ENCODE peak calls at places on chromosome 6, in eight cellular contexts. One of them, this sample, is unnamed.

GRCh38 chr6:7401103-7401502 is 11.5 kb downstream of the RIOK1 start:
- DNase-seq in NCI-H2107: no peak
- DNase-seq in CD8-positive, alpha-beta memory T cell: no peak
- DNase-seq in substantia nigra: no peak
- DNase-seq in ACHN: no peak
- DNase-seq in activated naive CD4-positive, alpha-beta T cell: no peak
- DNase-seq in tibial artery: no peak
- DNase-seq in mucosa of gallbladder: no peak
- DNase-seq in this sample: no peak

GRCh38 chr6:29770286-29770685 is 47.1 kb downstream of the HLA-F start:
- DNase-seq in NCI-H2107: no peak
- DNase-seq in CD8-positive, alpha-beta memory T cell: no peak
- DNase-seq in substantia nigra: no peak
- DNase-seq in ACHN: no peak
- DNase-seq in activated naive CD4-positive, alpha-beta T cell: no peak
- DNase-seq in tibial artery: peak; percentile 16
- DNase-seq in mucosa of gallbladder: no peak
- DNase-seq in this sample: no peak

GRCh38 chr6:379367-380181 is 12.0 kb upstream of the IRF4 start:
- DNase-seq in NCI-H2107: no peak
- DNase-seq in CD8-positive, alpha-beta memory T cell: no peak
- DNase-seq in substantia nigra: no peak
- DNase-seq in ACHN: no peak
- DNase-seq in activated naive CD4-positive, alpha-beta T cell: no peak
- DNase-seq in tibial artery: no peak
- DNase-seq in mucosa of gallbladder: no peak
- DNase-seq in this sample: no peak

GRCh38 chr6:167103041-167103816 is 19.7 kb upstream of the CCR6 start:
- DNase-seq in NCI-H2107: no peak
- DNase-seq in CD8-positive, alpha-beta memory T cell: no peak
- DNase-seq in substantia nigra: no peak
- DNase-seq in ACHN: no peak
- DNase-seq in activated naive CD4-positive, alpha-beta T cell: no peak
- DNase-seq in tibial artery: no peak
- DNase-seq in mucosa of gallbladder: no peak
- DNase-seq in this sample: no peak

GRCh38 chr6:2850480-2851150 is 9.0 kb upstream of the SERPINB1 start:
- DNase-seq in NCI-H2107: no peak
- DNase-seq in CD8-positive, alpha-beta memory T cell: no peak
- DNase-seq in substantia nigra: no peak
- DNase-seq in ACHN: no peak
- DNase-seq in activated naive CD4-positive, alpha-beta T cell: no peak
- DNase-seq in tibial artery: no peak
- DNase-seq in mucosa of gallbladder: no peak
- DNase-seq in this sample: no peak

GRCh38 chr6:157157228-157157627 is 166.1 kb downstream of the TMEM242 start:
- DNase-seq in NCI-H2107: peak; percentile 15
- DNase-seq in CD8-positive, alpha-beta memory T cell: no peak
- DNase-seq in substantia nigra: no peak
- DNase-seq in ACHN: no peak
- DNase-seq in activated naive CD4-positive, alpha-beta T cell: no peak
- DNase-seq in tibial artery: no peak
- DNase-seq in mucosa of gallbladder: no peak
- DNase-seq in this sample: no peak

GRCh38 chr6:14326774-14327173 is 209.2 kb downstream of the CD83 start:
- DNase-seq in NCI-H2107: no peak
- DNase-seq in CD8-positive, alpha-beta memory T cell: no peak
- DNase-seq in substantia nigra: no peak
- DNase-seq in ACHN: no peak
- DNase-seq in activated naive CD4-positive, alpha-beta T cell: no peak
- DNase-seq in tibial artery: no peak
- DNase-seq in mucosa of gallbladder: no peak
- DNase-seq in this sample: no peak

GRCh38 chr6:149425224-149425623 is 25.2 kb downstream of the SUMO4 start:
- DNase-seq in NCI-H2107: no peak
- DNase-seq in CD8-positive, alpha-beta memory T cell: no peak
- DNase-seq in substantia nigra: no peak
- DNase-seq in ACHN: no peak
- DNase-seq in activated naive CD4-positive, alpha-beta T cell: no peak
- DNase-seq in tibial artery: no peak
- DNase-seq in mucosa of gallbladder: no peak
- DNase-seq in this sample: no peak

GRCh38 chr6:153312633-153313032 is 181.6 kb upstream of the RGS17 start:
- DNase-seq in NCI-H2107: peak; percentile 51
- DNase-seq in CD8-positive, alpha-beta memory T cell: peak; percentile 10
- DNase-seq in substantia nigra: peak; percentile 1
- DNase-seq in ACHN: peak; percentile 63
- DNase-seq in activated naive CD4-positive, alpha-beta T cell: peak; percentile 2
- DNase-seq in tibial artery: no peak
- DNase-seq in mucosa of gallbladder: peak; percentile 54
- DNase-seq in this sample: no peak

GRCh38 chr6:125953502-125953875 is 3.1 kb upstream of the HINT3 start:
- DNase-seq in NCI-H2107: peak; percentile 59
- DNase-seq in CD8-positive, alpha-beta memory T cell: no peak
- DNase-seq in substantia nigra: no peak
- DNase-seq in ACHN: no peak
- DNase-seq in activated naive CD4-positive, alpha-beta T cell: no peak
- DNase-seq in tibial artery: no peak
- DNase-seq in mucosa of gallbladder: no peak
- DNase-seq in this sample: no peak

GRCh38 chr6:85428486-85428885 is 21.4 kb upstream of the NT5E start:
- DNase-seq in NCI-H2107: no peak
- DNase-seq in CD8-positive, alpha-beta memory T cell: no peak
- DNase-seq in substantia nigra: no peak
- DNase-seq in ACHN: no peak
- DNase-seq in activated naive CD4-positive, alpha-beta T cell: no peak
- DNase-seq in tibial artery: no peak
- DNase-seq in mucosa of gallbladder: no peak
- DNase-seq in this sample: no peak

GRCh38 chr6:56541736-56542366 is 100.8 kb downstream of the DST start:
- DNase-seq in NCI-H2107: no peak
- DNase-seq in CD8-positive, alpha-beta memory T cell: no peak
- DNase-seq in substantia nigra: no peak
- DNase-seq in ACHN: no peak
- DNase-seq in activated naive CD4-positive, alpha-beta T cell: no peak
- DNase-seq in tibial artery: no peak
- DNase-seq in mucosa of gallbladder: no peak
- DNase-seq in this sample: no peak

GRCh38 chr6:46626228-46626909 is 26.2 kb downstream of the CYP39A1 start:
- DNase-seq in NCI-H2107: no peak
- DNase-seq in CD8-positive, alpha-beta memory T cell: no peak
- DNase-seq in substantia nigra: no peak
- DNase-seq in ACHN: peak; percentile 22
- DNase-seq in activated naive CD4-positive, alpha-beta T cell: no peak
- DNase-seq in tibial artery: no peak
- DNase-seq in mucosa of gallbladder: no peak
- DNase-seq in this sample: no peak

GRCh38 chr6:38427492-38428210 is 212.1 kb downstream of the BTBD9 start:
- DNase-seq in NCI-H2107: no peak
- DNase-seq in CD8-positive, alpha-beta memory T cell: no peak
- DNase-seq in substantia nigra: no peak
- DNase-seq in ACHN: no peak
- DNase-seq in activated naive CD4-positive, alpha-beta T cell: no peak
- DNase-seq in tibial artery: no peak
- DNase-seq in mucosa of gallbladder: no peak
- DNase-seq in this sample: no peak

GRCh38 chr6:44086931-44087574 is 40.2 kb downstream of the MRPL14 start:
- DNase-seq in NCI-H2107: no peak
- DNase-seq in CD8-positive, alpha-beta memory T cell: no peak
- DNase-seq in substantia nigra: peak; percentile 10
- DNase-seq in ACHN: no peak
- DNase-seq in activated naive CD4-positive, alpha-beta T cell: no peak
- DNase-seq in tibial artery: no peak
- DNase-seq in mucosa of gallbladder: peak; percentile 50
- DNase-seq in this sample: no peak

GRCh38 chr6:105624055-105624454 is 221.2 kb upstream of the PREP start:
- DNase-seq in NCI-H2107: no peak
- DNase-seq in CD8-positive, alpha-beta memory T cell: no peak
- DNase-seq in substantia nigra: no peak
- DNase-seq in ACHN: no peak
- DNase-seq in activated naive CD4-positive, alpha-beta T cell: no peak
- DNase-seq in tibial artery: no peak
- DNase-seq in mucosa of gallbladder: no peak
- DNase-seq in this sample: no peak

GRCh38 chr6:24929255-24929654 is 6.5 kb downstream of the RIPOR2 start:
- DNase-seq in NCI-H2107: no peak
- DNase-seq in CD8-positive, alpha-beta memory T cell: no peak
- DNase-seq in substantia nigra: no peak
- DNase-seq in ACHN: no peak
- DNase-seq in activated naive CD4-positive, alpha-beta T cell: no peak
- DNase-seq in tibial artery: no peak
- DNase-seq in mucosa of gallbladder: no peak
- DNase-seq in this sample: no peak

GRCh38 chr6:157029980-157030690 is 253.0 kb downstream of the ARID1B start:
- DNase-seq in NCI-H2107: no peak
- DNase-seq in CD8-positive, alpha-beta memory T cell: no peak
- DNase-seq in substantia nigra: no peak
- DNase-seq in ACHN: no peak
- DNase-seq in activated naive CD4-positive, alpha-beta T cell: no peak
- DNase-seq in tibial artery: no peak
- DNase-seq in mucosa of gallbladder: no peak
- DNase-seq in this sample: no peak

GRCh38 chr6:38068854-38069253 is 249.3 kb downstream of the ZFAND3 start:
- DNase-seq in NCI-H2107: no peak
- DNase-seq in CD8-positive, alpha-beta memory T cell: no peak
- DNase-seq in substantia nigra: no peak
- DNase-seq in ACHN: no peak
- DNase-seq in activated naive CD4-positive, alpha-beta T cell: no peak
- DNase-seq in tibial artery: no peak
- DNase-seq in mucosa of gallbladder: no peak
- DNase-seq in this sample: no peak

GRCh38 chr6:47358440-47359225 is 48.9 kb upstream of the TNFRSF21 start:
- DNase-seq in NCI-H2107: no peak
- DNase-seq in CD8-positive, alpha-beta memory T cell: no peak
- DNase-seq in substantia nigra: no peak
- DNase-seq in ACHN: no peak
- DNase-seq in activated naive CD4-positive, alpha-beta T cell: no peak
- DNase-seq in tibial artery: no peak
- DNase-seq in mucosa of gallbladder: no peak
- DNase-seq in this sample: no peak

GRCh38 chr6:136822051-136822378 is 377 bp upstream of the PEX7 start:
- DNase-seq in NCI-H2107: no peak
- DNase-seq in CD8-positive, alpha-beta memory T cell: peak; percentile 3
- DNase-seq in substantia nigra: peak; percentile 22
- DNase-seq in ACHN: no peak
- DNase-seq in activated naive CD4-positive, alpha-beta T cell: no peak
- DNase-seq in tibial artery: no peak
- DNase-seq in mucosa of gallbladder: peak; percentile 11
- DNase-seq in this sample: no peak

GRCh38 chr6:169988769-169989550 is 237.5 kb downstream of the ERMARD start:
- DNase-seq in NCI-H2107: no peak
- DNase-seq in CD8-positive, alpha-beta memory T cell: no peak
- DNase-seq in substantia nigra: no peak
- DNase-seq in ACHN: no peak
- DNase-seq in activated naive CD4-positive, alpha-beta T cell: no peak
- DNase-seq in tibial artery: peak; percentile 56
- DNase-seq in mucosa of gallbladder: no peak
- DNase-seq in this sample: no peak

GRCh38 chr6:144093236-144093635 is 2.1 kb downstream of the SF3B5 start:
- DNase-seq in NCI-H2107: no peak
- DNase-seq in CD8-positive, alpha-beta memory T cell: no peak
- DNase-seq in substantia nigra: no peak
- DNase-seq in ACHN: no peak
- DNase-seq in activated naive CD4-positive, alpha-beta T cell: no peak
- DNase-seq in tibial artery: no peak
- DNase-seq in mucosa of gallbladder: no peak
- DNase-seq in this sample: no peak

GRCh38 chr6:169170583-169170955 is 83.1 kb downstream of the THBS2 start:
- DNase-seq in NCI-H2107: no peak
- DNase-seq in CD8-positive, alpha-beta memory T cell: no peak
- DNase-seq in substantia nigra: no peak
- DNase-seq in ACHN: no peak
- DNase-seq in activated naive CD4-positive, alpha-beta T cell: no peak
- DNase-seq in tibial artery: peak; percentile 56
- DNase-seq in mucosa of gallbladder: no peak
- DNase-seq in this sample: no peak

GRCh38 chr6:12291785-12292604 is 1.8 kb downstream of the EDN1 start:
- DNase-seq in NCI-H2107: no peak
- DNase-seq in CD8-positive, alpha-beta memory T cell: no peak
- DNase-seq in substantia nigra: no peak
- DNase-seq in ACHN: peak; percentile 39
- DNase-seq in activated naive CD4-positive, alpha-beta T cell: no peak
- DNase-seq in tibial artery: no peak
- DNase-seq in mucosa of gallbladder: peak; percentile 42
- DNase-seq in this sample: no peak

GRCh38 chr6:35497571-35498406 is 910 bp upstream of the TEAD3 start:
- DNase-seq in NCI-H2107: no peak
- DNase-seq in CD8-positive, alpha-beta memory T cell: peak; percentile 34
- DNase-seq in substantia nigra: no peak
- DNase-seq in ACHN: peak; percentile 17
- DNase-seq in activated naive CD4-positive, alpha-beta T cell: peak; percentile 30
- DNase-seq in tibial artery: peak; percentile 81
- DNase-seq in mucosa of gallbladder: peak; percentile 55
- DNase-seq in this sample: peak; percentile 37

GRCh38 chr6:162862941-162863340 is 135.2 kb downstream of the PACRG start:
- DNase-seq in NCI-H2107: no peak
- DNase-seq in CD8-positive, alpha-beta memory T cell: no peak
- DNase-seq in substantia nigra: no peak
- DNase-seq in ACHN: no peak
- DNase-seq in activated naive CD4-positive, alpha-beta T cell: no peak
- DNase-seq in tibial artery: no peak
- DNase-seq in mucosa of gallbladder: no peak
- DNase-seq in this sample: no peak

GRCh38 chr6:47936820-47937219 is 155.0 kb downstream of the OPN5 start:
- DNase-seq in NCI-H2107: no peak
- DNase-seq in CD8-positive, alpha-beta memory T cell: no peak
- DNase-seq in substantia nigra: no peak
- DNase-seq in ACHN: no peak
- DNase-seq in activated naive CD4-positive, alpha-beta T cell: no peak
- DNase-seq in tibial artery: no peak
- DNase-seq in mucosa of gallbladder: no peak
- DNase-seq in this sample: no peak

GRCh38 chr6:107931894-107932293 is 26.1 kb downstream of the SEC63 start:
- DNase-seq in NCI-H2107: no peak
- DNase-seq in CD8-positive, alpha-beta memory T cell: no peak
- DNase-seq in substantia nigra: no peak
- DNase-seq in ACHN: no peak
- DNase-seq in activated naive CD4-positive, alpha-beta T cell: no peak
- DNase-seq in tibial artery: no peak
- DNase-seq in mucosa of gallbladder: no peak
- DNase-seq in this sample: no peak

GRCh38 chr6:164741938-164742451 is 567.4 kb downstream of the C6orf118 start:
- DNase-seq in NCI-H2107: no peak
- DNase-seq in CD8-positive, alpha-beta memory T cell: no peak
- DNase-seq in substantia nigra: no peak
- DNase-seq in ACHN: no peak
- DNase-seq in activated naive CD4-positive, alpha-beta T cell: no peak
- DNase-seq in tibial artery: no peak
- DNase-seq in mucosa of gallbladder: no peak
- DNase-seq in this sample: no peak

GRCh38 chr6:31815025-31815838 is at the start of the genes HSPA1A and HSPA1L:
- DNase-seq in NCI-H2107: no peak
- DNase-seq in CD8-positive, alpha-beta memory T cell: peak; percentile 67
- DNase-seq in substantia nigra: peak; percentile 96
- DNase-seq in ACHN: peak; percentile 95
- DNase-seq in activated naive CD4-positive, alpha-beta T cell: peak; percentile 35
- DNase-seq in tibial artery: peak; percentile 98
- DNase-seq in mucosa of gallbladder: peak; percentile 97
- DNase-seq in this sample: peak; percentile 36

GRCh38 chr6:148109732-148110131 is 232.9 kb upstream of the SASH1 start:
- DNase-seq in NCI-H2107: no peak
- DNase-seq in CD8-positive, alpha-beta memory T cell: no peak
- DNase-seq in substantia nigra: no peak
- DNase-seq in ACHN: no peak
- DNase-seq in activated naive CD4-positive, alpha-beta T cell: no peak
- DNase-seq in tibial artery: peak; percentile 65
- DNase-seq in mucosa of gallbladder: peak; percentile 25
- DNase-seq in this sample: no peak

GRCh38 chr6:39786636-39787035 is 5.5 kb upstream of the DAAM2 start:
- DNase-seq in NCI-H2107: no peak
- DNase-seq in CD8-positive, alpha-beta memory T cell: no peak
- DNase-seq in substantia nigra: no peak
- DNase-seq in ACHN: no peak
- DNase-seq in activated naive CD4-positive, alpha-beta T cell: no peak
- DNase-seq in tibial artery: no peak
- DNase-seq in mucosa of gallbladder: no peak
- DNase-seq in this sample: no peak

GRCh38 chr6:114364295-114364694 is 21.5 kb upstream of the HS3ST5 start:
- DNase-seq in NCI-H2107: no peak
- DNase-seq in CD8-positive, alpha-beta memory T cell: no peak
- DNase-seq in substantia nigra: no peak
- DNase-seq in ACHN: peak; percentile 79
- DNase-seq in activated naive CD4-positive, alpha-beta T cell: no peak
- DNase-seq in tibial artery: no peak
- DNase-seq in mucosa of gallbladder: peak; percentile 42
- DNase-seq in this sample: no peak